ENCODE peak calls at places on chromosomes 3 and 15, in ten cellular contexts. One of them, this sample, is unnamed.
A peak's percentile ranks its signal among the peaks of the same experiment; 100 is the strongest.

GRCh38 chr3:193946945-193947344 is 189.0 kb upstream of the HES1 start:
- DNase-seq in GM20000: no peak
- DNase-seq in stimulated activated CD4-positive, alpha-beta T cell treated with anti-CD3 and anti-CD28 coated beads, Interleukin-12 subunit alpha, Interleukin-12 subunit beta, amount 100 ng/mL, for 4 hours: no peak
- DNase-seq in activated CD4-positive, alpha-beta T cell treated with anti-CD3 and anti-CD28 coated beads for 48 hours: no peak
- DNase-seq in T-helper 1 cell: no peak
- DNase-seq in left colon: no peak
- DNase-seq in kidney epithelial cell: no peak
- DNase-seq in CD8-positive, alpha-beta memory T cell: no peak
- DNase-seq in GM04504: no peak
- DNase-seq in stimulated activated CD8-positive, alpha-beta memory T cell treated with anti-CD3 and anti-CD28 coated beads, Interleukin-7, amount 100 ng/mL, for 24 hours: no peak
- DNase-seq in this sample: peak; percentile 36

GRCh38 chr15:69881760-69882159 is 216.0 kb downstream of the TLE3 start:
- DNase-seq in GM20000: peak; percentile 49
- DNase-seq in stimulated activated CD4-positive, alpha-beta T cell treated with anti-CD3 and anti-CD28 coated beads, Interleukin-12 subunit alpha, Interleukin-12 subunit beta, amount 100 ng/mL, for 4 hours: no peak
- DNase-seq in activated CD4-positive, alpha-beta T cell treated with anti-CD3 and anti-CD28 coated beads for 48 hours: no peak
- DNase-seq in T-helper 1 cell: no peak
- DNase-seq in left colon: no peak
- DNase-seq in kidney epithelial cell: no peak
- DNase-seq in CD8-positive, alpha-beta memory T cell: no peak
- DNase-seq in GM04504: no peak
- DNase-seq in stimulated activated CD8-positive, alpha-beta memory T cell treated with anti-CD3 and anti-CD28 coated beads, Interleukin-7, amount 100 ng/mL, for 24 hours: no peak
- DNase-seq in this sample: peak; percentile 50

GRCh38 chr3:188712257-188712924 is 459.4 kb upstream of the TPRG1 start:
- DNase-seq in GM20000: no peak
- DNase-seq in stimulated activated CD4-positive, alpha-beta T cell treated with anti-CD3 and anti-CD28 coated beads, Interleukin-12 subunit alpha, Interleukin-12 subunit beta, amount 100 ng/mL, for 4 hours: no peak
- DNase-seq in activated CD4-positive, alpha-beta T cell treated with anti-CD3 and anti-CD28 coated beads for 48 hours: no peak
- DNase-seq in T-helper 1 cell: no peak
- DNase-seq in left colon: no peak
- DNase-seq in kidney epithelial cell: no peak
- DNase-seq in CD8-positive, alpha-beta memory T cell: no peak
- DNase-seq in GM04504: no peak
- DNase-seq in stimulated activated CD8-positive, alpha-beta memory T cell treated with anti-CD3 and anti-CD28 coated beads, Interleukin-7, amount 100 ng/mL, for 24 hours: no peak
- DNase-seq in this sample: no peak

GRCh38 chr15:70636540-70637165 is 126.7 kb downstream of the UACA start:
- DNase-seq in GM20000: no peak
- DNase-seq in stimulated activated CD4-positive, alpha-beta T cell treated with anti-CD3 and anti-CD28 coated beads, Interleukin-12 subunit alpha, Interleukin-12 subunit beta, amount 100 ng/mL, for 4 hours: no peak
- DNase-seq in activated CD4-positive, alpha-beta T cell treated with anti-CD3 and anti-CD28 coated beads for 48 hours: no peak
- DNase-seq in T-helper 1 cell: no peak
- DNase-seq in left colon: no peak
- DNase-seq in kidney epithelial cell: no peak
- DNase-seq in CD8-positive, alpha-beta memory T cell: no peak
- DNase-seq in GM04504: no peak
- DNase-seq in stimulated activated CD8-positive, alpha-beta memory T cell treated with anti-CD3 and anti-CD28 coated beads, Interleukin-7, amount 100 ng/mL, for 24 hours: no peak
- DNase-seq in this sample: peak; percentile 15

GRCh38 chr3:197555281-197556261 is at the start of gene BDH1:
- DNase-seq in GM20000: peak; percentile 84
- DNase-seq in stimulated activated CD4-positive, alpha-beta T cell treated with anti-CD3 and anti-CD28 coated beads, Interleukin-12 subunit alpha, Interleukin-12 subunit beta, amount 100 ng/mL, for 4 hours: peak; percentile 66
- DNase-seq in activated CD4-positive, alpha-beta T cell treated with anti-CD3 and anti-CD28 coated beads for 48 hours: peak; percentile 79
- DNase-seq in T-helper 1 cell: peak; percentile 64
- DNase-seq in left colon: peak; percentile 80
- DNase-seq in kidney epithelial cell: no peak
- DNase-seq in CD8-positive, alpha-beta memory T cell: peak; percentile 60
- DNase-seq in GM04504: no peak
- DNase-seq in stimulated activated CD8-positive, alpha-beta memory T cell treated with anti-CD3 and anti-CD28 coated beads, Interleukin-7, amount 100 ng/mL, for 24 hours: peak; percentile 34
- DNase-seq in this sample: peak; percentile 58

GRCh38 chr15:24269166-24269571 is 406.4 kb upstream of the NPAP1 start:
- DNase-seq in GM20000: no peak
- DNase-seq in stimulated activated CD4-positive, alpha-beta T cell treated with anti-CD3 and anti-CD28 coated beads, Interleukin-12 subunit alpha, Interleukin-12 subunit beta, amount 100 ng/mL, for 4 hours: no peak
- DNase-seq in activated CD4-positive, alpha-beta T cell treated with anti-CD3 and anti-CD28 coated beads for 48 hours: no peak
- DNase-seq in T-helper 1 cell: no peak
- DNase-seq in left colon: peak; percentile 26
- DNase-seq in kidney epithelial cell: no peak
- DNase-seq in CD8-positive, alpha-beta memory T cell: no peak
- DNase-seq in GM04504: no peak
- DNase-seq in stimulated activated CD8-positive, alpha-beta memory T cell treated with anti-CD3 and anti-CD28 coated beads, Interleukin-7, amount 100 ng/mL, for 24 hours: no peak
- DNase-seq in this sample: no peak

GRCh38 chr3:112786002-112786590 is 60.6 kb downstream of the CD200R1L start:
- DNase-seq in GM20000: no peak
- DNase-seq in stimulated activated CD4-positive, alpha-beta T cell treated with anti-CD3 and anti-CD28 coated beads, Interleukin-12 subunit alpha, Interleukin-12 subunit beta, amount 100 ng/mL, for 4 hours: no peak
- DNase-seq in activated CD4-positive, alpha-beta T cell treated with anti-CD3 and anti-CD28 coated beads for 48 hours: no peak
- DNase-seq in T-helper 1 cell: no peak
- DNase-seq in left colon: no peak
- DNase-seq in kidney epithelial cell: no peak
- DNase-seq in CD8-positive, alpha-beta memory T cell: no peak
- DNase-seq in GM04504: no peak
- DNase-seq in stimulated activated CD8-positive, alpha-beta memory T cell treated with anti-CD3 and anti-CD28 coated beads, Interleukin-7, amount 100 ng/mL, for 24 hours: no peak
- DNase-seq in this sample: no peak

GRCh38 chr3:60064210-60065178 is 1014.7 kb upstream of the CFAP20DC start:
- DNase-seq in GM20000: no peak
- DNase-seq in stimulated activated CD4-positive, alpha-beta T cell treated with anti-CD3 and anti-CD28 coated beads, Interleukin-12 subunit alpha, Interleukin-12 subunit beta, amount 100 ng/mL, for 4 hours: no peak
- DNase-seq in activated CD4-positive, alpha-beta T cell treated with anti-CD3 and anti-CD28 coated beads for 48 hours: no peak
- DNase-seq in T-helper 1 cell: no peak
- DNase-seq in left colon: no peak
- DNase-seq in kidney epithelial cell: peak; percentile 57
- DNase-seq in CD8-positive, alpha-beta memory T cell: no peak
- DNase-seq in GM04504: peak; percentile 27
- DNase-seq in stimulated activated CD8-positive, alpha-beta memory T cell treated with anti-CD3 and anti-CD28 coated beads, Interleukin-7, amount 100 ng/mL, for 24 hours: no peak
- DNase-seq in this sample: peak; percentile 48

GRCh38 chr3:39133822-39134221 is 19.6 kb downstream of the CSRNP1 start:
- DNase-seq in GM20000: no peak
- DNase-seq in stimulated activated CD4-positive, alpha-beta T cell treated with anti-CD3 and anti-CD28 coated beads, Interleukin-12 subunit alpha, Interleukin-12 subunit beta, amount 100 ng/mL, for 4 hours: no peak
- DNase-seq in activated CD4-positive, alpha-beta T cell treated with anti-CD3 and anti-CD28 coated beads for 48 hours: no peak
- DNase-seq in T-helper 1 cell: no peak
- DNase-seq in left colon: no peak
- DNase-seq in kidney epithelial cell: no peak
- DNase-seq in CD8-positive, alpha-beta memory T cell: no peak
- DNase-seq in GM04504: no peak
- DNase-seq in stimulated activated CD8-positive, alpha-beta memory T cell treated with anti-CD3 and anti-CD28 coated beads, Interleukin-7, amount 100 ng/mL, for 24 hours: no peak
- DNase-seq in this sample: no peak

GRCh38 chr3:126679318-126679751 is 24.4 kb upstream of the TXNRD3 start:
- DNase-seq in GM20000: peak; percentile 80
- DNase-seq in stimulated activated CD4-positive, alpha-beta T cell treated with anti-CD3 and anti-CD28 coated beads, Interleukin-12 subunit alpha, Interleukin-12 subunit beta, amount 100 ng/mL, for 4 hours: peak; percentile 82
- DNase-seq in activated CD4-positive, alpha-beta T cell treated with anti-CD3 and anti-CD28 coated beads for 48 hours: peak; percentile 88
- DNase-seq in T-helper 1 cell: peak; percentile 60
- DNase-seq in left colon: peak; percentile 83
- DNase-seq in kidney epithelial cell: no peak
- DNase-seq in CD8-positive, alpha-beta memory T cell: peak; percentile 62
- DNase-seq in GM04504: peak; percentile 28
- DNase-seq in stimulated activated CD8-positive, alpha-beta memory T cell treated with anti-CD3 and anti-CD28 coated beads, Interleukin-7, amount 100 ng/mL, for 24 hours: peak; percentile 69
- DNase-seq in this sample: peak; percentile 79

GRCh38 chr3:126464093-126464492 is 11.6 kb downstream of the ZXDC start:
- DNase-seq in GM20000: no peak
- DNase-seq in stimulated activated CD4-positive, alpha-beta T cell treated with anti-CD3 and anti-CD28 coated beads, Interleukin-12 subunit alpha, Interleukin-12 subunit beta, amount 100 ng/mL, for 4 hours: no peak
- DNase-seq in activated CD4-positive, alpha-beta T cell treated with anti-CD3 and anti-CD28 coated beads for 48 hours: no peak
- DNase-seq in T-helper 1 cell: no peak
- DNase-seq in left colon: no peak
- DNase-seq in kidney epithelial cell: no peak
- DNase-seq in CD8-positive, alpha-beta memory T cell: no peak
- DNase-seq in GM04504: no peak
- DNase-seq in stimulated activated CD8-positive, alpha-beta memory T cell treated with anti-CD3 and anti-CD28 coated beads, Interleukin-7, amount 100 ng/mL, for 24 hours: no peak
- DNase-seq in this sample: no peak

GRCh38 chr3:170689218-170689874 is 103.5 kb upstream of the SLC7A14 start:
- DNase-seq in GM20000: no peak
- DNase-seq in stimulated activated CD4-positive, alpha-beta T cell treated with anti-CD3 and anti-CD28 coated beads, Interleukin-12 subunit alpha, Interleukin-12 subunit beta, amount 100 ng/mL, for 4 hours: no peak
- DNase-seq in activated CD4-positive, alpha-beta T cell treated with anti-CD3 and anti-CD28 coated beads for 48 hours: no peak
- DNase-seq in T-helper 1 cell: no peak
- DNase-seq in left colon: no peak
- DNase-seq in kidney epithelial cell: peak; percentile 71
- DNase-seq in CD8-positive, alpha-beta memory T cell: no peak
- DNase-seq in GM04504: peak; percentile 80
- DNase-seq in stimulated activated CD8-positive, alpha-beta memory T cell treated with anti-CD3 and anti-CD28 coated beads, Interleukin-7, amount 100 ng/mL, for 24 hours: no peak
- DNase-seq in this sample: peak; percentile 96

GRCh38 chr3:126835472-126836219 is 131.6 kb downstream of the CHCHD6 start:
- DNase-seq in GM20000: no peak
- DNase-seq in stimulated activated CD4-positive, alpha-beta T cell treated with anti-CD3 and anti-CD28 coated beads, Interleukin-12 subunit alpha, Interleukin-12 subunit beta, amount 100 ng/mL, for 4 hours: no peak
- DNase-seq in activated CD4-positive, alpha-beta T cell treated with anti-CD3 and anti-CD28 coated beads for 48 hours: no peak
- DNase-seq in T-helper 1 cell: no peak
- DNase-seq in left colon: no peak
- DNase-seq in kidney epithelial cell: peak; percentile 18
- DNase-seq in CD8-positive, alpha-beta memory T cell: no peak
- DNase-seq in GM04504: no peak
- DNase-seq in stimulated activated CD8-positive, alpha-beta memory T cell treated with anti-CD3 and anti-CD28 coated beads, Interleukin-7, amount 100 ng/mL, for 24 hours: no peak
- DNase-seq in this sample: peak; percentile 73

GRCh38 chr3:68988740-68989139 is 24.7 kb downstream of the EOGT start:
- DNase-seq in GM20000: no peak
- DNase-seq in stimulated activated CD4-positive, alpha-beta T cell treated with anti-CD3 and anti-CD28 coated beads, Interleukin-12 subunit alpha, Interleukin-12 subunit beta, amount 100 ng/mL, for 4 hours: no peak
- DNase-seq in activated CD4-positive, alpha-beta T cell treated with anti-CD3 and anti-CD28 coated beads for 48 hours: no peak
- DNase-seq in T-helper 1 cell: no peak
- DNase-seq in left colon: no peak
- DNase-seq in kidney epithelial cell: no peak
- DNase-seq in CD8-positive, alpha-beta memory T cell: no peak
- DNase-seq in GM04504: peak; percentile 9
- DNase-seq in stimulated activated CD8-positive, alpha-beta memory T cell treated with anti-CD3 and anti-CD28 coated beads, Interleukin-7, amount 100 ng/mL, for 24 hours: no peak
- DNase-seq in this sample: no peak

GRCh38 chr15:43268111-43269105 is 1.7 kb upstream of the TGM5 start:
- DNase-seq in GM20000: peak; percentile 52
- DNase-seq in stimulated activated CD4-positive, alpha-beta T cell treated with anti-CD3 and anti-CD28 coated beads, Interleukin-12 subunit alpha, Interleukin-12 subunit beta, amount 100 ng/mL, for 4 hours: no peak
- DNase-seq in activated CD4-positive, alpha-beta T cell treated with anti-CD3 and anti-CD28 coated beads for 48 hours: peak; percentile 41
- DNase-seq in T-helper 1 cell: no peak
- DNase-seq in left colon: no peak
- DNase-seq in kidney epithelial cell: no peak
- DNase-seq in CD8-positive, alpha-beta memory T cell: no peak
- DNase-seq in GM04504: no peak
- DNase-seq in stimulated activated CD8-positive, alpha-beta memory T cell treated with anti-CD3 and anti-CD28 coated beads, Interleukin-7, amount 100 ng/mL, for 24 hours: no peak
- DNase-seq in this sample: no peak

GRCh38 chr3:45134758-45135521 is 11.2 kb downstream of the CDCP1 start:
- DNase-seq in GM20000: no peak
- DNase-seq in stimulated activated CD4-positive, alpha-beta T cell treated with anti-CD3 and anti-CD28 coated beads, Interleukin-12 subunit alpha, Interleukin-12 subunit beta, amount 100 ng/mL, for 4 hours: no peak
- DNase-seq in activated CD4-positive, alpha-beta T cell treated with anti-CD3 and anti-CD28 coated beads for 48 hours: no peak
- DNase-seq in T-helper 1 cell: no peak
- DNase-seq in left colon: no peak
- DNase-seq in kidney epithelial cell: no peak
- DNase-seq in CD8-positive, alpha-beta memory T cell: no peak
- DNase-seq in GM04504: no peak
- DNase-seq in stimulated activated CD8-positive, alpha-beta memory T cell treated with anti-CD3 and anti-CD28 coated beads, Interleukin-7, amount 100 ng/mL, for 24 hours: no peak
- DNase-seq in this sample: no peak

GRCh38 chr3:194739498-194740284 is 54.0 kb downstream of the FAM43A start:
- DNase-seq in GM20000: no peak
- DNase-seq in stimulated activated CD4-positive, alpha-beta T cell treated with anti-CD3 and anti-CD28 coated beads, Interleukin-12 subunit alpha, Interleukin-12 subunit beta, amount 100 ng/mL, for 4 hours: no peak
- DNase-seq in activated CD4-positive, alpha-beta T cell treated with anti-CD3 and anti-CD28 coated beads for 48 hours: no peak
- DNase-seq in T-helper 1 cell: no peak
- DNase-seq in left colon: no peak
- DNase-seq in kidney epithelial cell: peak; percentile 42
- DNase-seq in CD8-positive, alpha-beta memory T cell: no peak
- DNase-seq in GM04504: no peak
- DNase-seq in stimulated activated CD8-positive, alpha-beta memory T cell treated with anti-CD3 and anti-CD28 coated beads, Interleukin-7, amount 100 ng/mL, for 24 hours: no peak
- DNase-seq in this sample: peak; percentile 80

GRCh38 chr3:140711043-140711718 is 33.3 kb downstream of the TRIM42 start:
- DNase-seq in GM20000: no peak
- DNase-seq in stimulated activated CD4-positive, alpha-beta T cell treated with anti-CD3 and anti-CD28 coated beads, Interleukin-12 subunit alpha, Interleukin-12 subunit beta, amount 100 ng/mL, for 4 hours: no peak
- DNase-seq in activated CD4-positive, alpha-beta T cell treated with anti-CD3 and anti-CD28 coated beads for 48 hours: no peak
- DNase-seq in T-helper 1 cell: no peak
- DNase-seq in left colon: no peak
- DNase-seq in kidney epithelial cell: no peak
- DNase-seq in CD8-positive, alpha-beta memory T cell: no peak
- DNase-seq in GM04504: no peak
- DNase-seq in stimulated activated CD8-positive, alpha-beta memory T cell treated with anti-CD3 and anti-CD28 coated beads, Interleukin-7, amount 100 ng/mL, for 24 hours: no peak
- DNase-seq in this sample: no peak

GRCh38 chr3:137332296-137332695 is 374.5 kb downstream of the IL20RB start:
- DNase-seq in GM20000: no peak
- DNase-seq in stimulated activated CD4-positive, alpha-beta T cell treated with anti-CD3 and anti-CD28 coated beads, Interleukin-12 subunit alpha, Interleukin-12 subunit beta, amount 100 ng/mL, for 4 hours: no peak
- DNase-seq in activated CD4-positive, alpha-beta T cell treated with anti-CD3 and anti-CD28 coated beads for 48 hours: no peak
- DNase-seq in T-helper 1 cell: no peak
- DNase-seq in left colon: no peak
- DNase-seq in kidney epithelial cell: no peak
- DNase-seq in CD8-positive, alpha-beta memory T cell: no peak
- DNase-seq in GM04504: no peak
- DNase-seq in stimulated activated CD8-positive, alpha-beta memory T cell treated with anti-CD3 and anti-CD28 coated beads, Interleukin-7, amount 100 ng/mL, for 24 hours: no peak
- DNase-seq in this sample: no peak

GRCh38 chr15:53837263-53837662 is 77.8 kb upstream of the WDR72 start:
- DNase-seq in GM20000: no peak
- DNase-seq in stimulated activated CD4-positive, alpha-beta T cell treated with anti-CD3 and anti-CD28 coated beads, Interleukin-12 subunit alpha, Interleukin-12 subunit beta, amount 100 ng/mL, for 4 hours: no peak
- DNase-seq in activated CD4-positive, alpha-beta T cell treated with anti-CD3 and anti-CD28 coated beads for 48 hours: no peak
- DNase-seq in T-helper 1 cell: no peak
- DNase-seq in left colon: peak; percentile 83
- DNase-seq in kidney epithelial cell: no peak
- DNase-seq in CD8-positive, alpha-beta memory T cell: no peak
- DNase-seq in GM04504: no peak
- DNase-seq in stimulated activated CD8-positive, alpha-beta memory T cell treated with anti-CD3 and anti-CD28 coated beads, Interleukin-7, amount 100 ng/mL, for 24 hours: no peak
- DNase-seq in this sample: peak; percentile 62

GRCh38 chr3:62870321-62870720 is 4.9 kb downstream of the CADPS start:
- DNase-seq in GM20000: no peak
- DNase-seq in stimulated activated CD4-positive, alpha-beta T cell treated with anti-CD3 and anti-CD28 coated beads, Interleukin-12 subunit alpha, Interleukin-12 subunit beta, amount 100 ng/mL, for 4 hours: no peak
- DNase-seq in activated CD4-positive, alpha-beta T cell treated with anti-CD3 and anti-CD28 coated beads for 48 hours: no peak
- DNase-seq in T-helper 1 cell: no peak
- DNase-seq in left colon: no peak
- DNase-seq in kidney epithelial cell: peak; percentile 29
- DNase-seq in CD8-positive, alpha-beta memory T cell: no peak
- DNase-seq in GM04504: no peak
- DNase-seq in stimulated activated CD8-positive, alpha-beta memory T cell treated with anti-CD3 and anti-CD28 coated beads, Interleukin-7, amount 100 ng/mL, for 24 hours: no peak
- DNase-seq in this sample: peak; percentile 73

GRCh38 chr3:186746008-186746407 is 28.8 kb downstream of the KNG1 start:
- DNase-seq in GM20000: no peak
- DNase-seq in stimulated activated CD4-positive, alpha-beta T cell treated with anti-CD3 and anti-CD28 coated beads, Interleukin-12 subunit alpha, Interleukin-12 subunit beta, amount 100 ng/mL, for 4 hours: no peak
- DNase-seq in activated CD4-positive, alpha-beta T cell treated with anti-CD3 and anti-CD28 coated beads for 48 hours: peak; percentile 14
- DNase-seq in T-helper 1 cell: no peak
- DNase-seq in left colon: peak; percentile 60
- DNase-seq in kidney epithelial cell: peak; percentile 34
- DNase-seq in CD8-positive, alpha-beta memory T cell: no peak
- DNase-seq in GM04504: peak; percentile 55
- DNase-seq in stimulated activated CD8-positive, alpha-beta memory T cell treated with anti-CD3 and anti-CD28 coated beads, Interleukin-7, amount 100 ng/mL, for 24 hours: no peak
- DNase-seq in this sample: peak; percentile 92

GRCh38 chr3:189292667-189293478 is 121.1 kb downstream of the TPRG1 start:
- DNase-seq in GM20000: no peak
- DNase-seq in stimulated activated CD4-positive, alpha-beta T cell treated with anti-CD3 and anti-CD28 coated beads, Interleukin-12 subunit alpha, Interleukin-12 subunit beta, amount 100 ng/mL, for 4 hours: no peak
- DNase-seq in activated CD4-positive, alpha-beta T cell treated with anti-CD3 and anti-CD28 coated beads for 48 hours: no peak
- DNase-seq in T-helper 1 cell: no peak
- DNase-seq in left colon: no peak
- DNase-seq in kidney epithelial cell: no peak
- DNase-seq in CD8-positive, alpha-beta memory T cell: no peak
- DNase-seq in GM04504: no peak
- DNase-seq in stimulated activated CD8-positive, alpha-beta memory T cell treated with anti-CD3 and anti-CD28 coated beads, Interleukin-7, amount 100 ng/mL, for 24 hours: no peak
- DNase-seq in this sample: no peak

GRCh38 chr3:169268286-169268776 is 395.2 kb downstream of the MECOM start:
- DNase-seq in GM20000: no peak
- DNase-seq in stimulated activated CD4-positive, alpha-beta T cell treated with anti-CD3 and anti-CD28 coated beads, Interleukin-12 subunit alpha, Interleukin-12 subunit beta, amount 100 ng/mL, for 4 hours: no peak
- DNase-seq in activated CD4-positive, alpha-beta T cell treated with anti-CD3 and anti-CD28 coated beads for 48 hours: no peak
- DNase-seq in T-helper 1 cell: no peak
- DNase-seq in left colon: no peak
- DNase-seq in kidney epithelial cell: no peak
- DNase-seq in CD8-positive, alpha-beta memory T cell: no peak
- DNase-seq in GM04504: no peak
- DNase-seq in stimulated activated CD8-positive, alpha-beta memory T cell treated with anti-CD3 and anti-CD28 coated beads, Interleukin-7, amount 100 ng/mL, for 24 hours: no peak
- DNase-seq in this sample: no peak

GRCh38 chr3:9947025-9947995 is 4.9 kb downstream of the PRRT3 start:
- DNase-seq in GM20000: peak; percentile 20
- DNase-seq in stimulated activated CD4-positive, alpha-beta T cell treated with anti-CD3 and anti-CD28 coated beads, Interleukin-12 subunit alpha, Interleukin-12 subunit beta, amount 100 ng/mL, for 4 hours: no peak
- DNase-seq in activated CD4-positive, alpha-beta T cell treated with anti-CD3 and anti-CD28 coated beads for 48 hours: no peak
- DNase-seq in T-helper 1 cell: no peak
- DNase-seq in left colon: peak; percentile 85
- DNase-seq in kidney epithelial cell: no peak
- DNase-seq in CD8-positive, alpha-beta memory T cell: no peak
- DNase-seq in GM04504: peak; percentile 47
- DNase-seq in stimulated activated CD8-positive, alpha-beta memory T cell treated with anti-CD3 and anti-CD28 coated beads, Interleukin-7, amount 100 ng/mL, for 24 hours: no peak
- DNase-seq in this sample: peak; percentile 74